ENCODE peak calls at places on chromosomes 4 and X, in five cellular contexts. J, D, B, M and F are unnamed samples.

GRCh38 chrX:15619053-15619772 is 18.5 kb upstream of the ACE2 start:
- DNase-seq in J (peak; percentile 62), D (peak; percentile 81), B (no peak), M (no peak), F (no peak)

GRCh38 chr4:140176735-140177134 is 22.8 kb upstream of the MAML3 start:
- DNase-seq in J (no peak), D (no peak), B (no peak), M (no peak), F (no peak)

GRCh38 chr4:173334891-173335754 is 965 bp upstream of the HMGB2 start:
- DNase-seq in J (peak; percentile 91), D (no peak), B (peak; percentile 55), M (peak; percentile 34), F (peak; percentile 87)

GRCh38 chr4:84597450-84597849 is 14.5 kb downstream of the CDS1 start:
- DNase-seq in J (no peak), D (no peak), B (no peak), M (no peak), F (no peak)

GRCh38 chr4:2902126-2902525 is 58.5 kb downstream of the ADD1 start:
- DNase-seq in J (no peak), D (no peak), B (no peak), M (no peak), F (no peak)

GRCh38 chrX:48992341-48992740 is 9.7 kb downstream of the GRIPAP1 start:
- DNase-seq in J (no peak), D (no peak), B (no peak), M (no peak), F (no peak)

GRCh38 chr4:133581971-133582619 is 433.0 kb downstream of the PCDH10 start:
- DNase-seq in J (no peak), D (no peak), B (no peak), M (no peak), F (no peak)

GRCh38 chrX:3244955-3245354 is 101.5 kb downstream of the MXRA5 start:
- DNase-seq in J (no peak), D (no peak), B (no peak), M (no peak), F (no peak)

GRCh38 chr4:47882228-47882627 is 32.2 kb downstream of the NFXL1 start:
- DNase-seq in J (no peak), D (no peak), B (no peak), M (no peak), F (no peak)

GRCh38 chr4:187992971-187993370 is 2.6 kb upstream of the ZFP42 start:
- DNase-seq in J (no peak), D (no peak), B (no peak), M (no peak), F (no peak)

GRCh38 chr4:62455871-62456270 is 1255.7 kb downstream of the ADGRL3 start:
- DNase-seq in J (no peak), D (no peak), B (no peak), M (no peak), F (no peak)

GRCh38 chrX:129661369-129661768 is 6.6 kb upstream of the APLN start:
- DNase-seq in J (no peak), D (no peak), B (no peak), M (no peak), F (no peak)

GRCh38 chr4:99649208-99649607 is 8.4 kb downstream of the C4orf54 start:
- DNase-seq in J (no peak), D (no peak), B (no peak), M (no peak), F (no peak)

GRCh38 chr4:187908079-187908501 is 87.5 kb upstream of the ZFP42 start:
- DNase-seq in J (no peak), D (no peak), B (no peak), M (peak; percentile 61), F (no peak)

DNA sequence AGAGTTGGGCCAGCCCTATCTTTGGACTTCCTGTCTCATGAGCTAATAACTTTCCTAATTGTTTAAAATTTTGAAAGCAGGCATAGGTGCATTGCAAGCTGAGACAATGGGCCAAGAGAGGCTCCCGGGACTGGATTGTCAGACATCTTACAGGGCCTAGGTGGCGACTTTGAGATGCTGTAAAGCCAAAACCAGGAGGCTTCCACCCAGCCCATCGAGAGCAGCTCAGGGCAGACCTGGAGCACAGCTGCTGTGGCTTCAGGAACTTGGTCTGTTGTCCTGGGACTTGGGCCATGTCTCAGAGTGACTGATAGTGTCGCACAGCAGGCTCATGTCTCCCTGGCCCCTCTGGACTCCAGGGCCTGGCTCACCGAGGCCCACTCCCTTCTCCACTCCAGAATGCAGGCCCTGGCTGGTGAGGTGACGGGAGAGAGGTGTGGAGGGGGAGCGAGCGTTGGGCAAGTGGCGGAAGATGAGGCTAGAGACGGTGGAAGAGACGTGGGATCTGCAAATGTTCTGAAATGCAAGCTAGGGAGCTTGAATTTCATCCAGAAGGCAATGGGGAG is 24.1 kb upstream of the MTM1 start:
- DNase-seq in J (no peak), D (no peak), B (no peak), M (no peak), F (no peak)
- TF ChIP-seq CTCF in J (peak; percentile 23), D (no peak), B (peak; percentile 21), M (no peak), F (no peak)

GRCh38 chrX:64885850-64886249 is 90.4 kb downstream of the ZC4H2 start:
- DNase-seq in J (no peak), D (no peak), B (no peak), M (no peak), F (peak; percentile 9)
- TF ChIP-seq CTCF in J (peak; percentile 39), D (peak; percentile 20), B (peak; percentile 59), M (no peak), F (peak; percentile 52)

DNA sequence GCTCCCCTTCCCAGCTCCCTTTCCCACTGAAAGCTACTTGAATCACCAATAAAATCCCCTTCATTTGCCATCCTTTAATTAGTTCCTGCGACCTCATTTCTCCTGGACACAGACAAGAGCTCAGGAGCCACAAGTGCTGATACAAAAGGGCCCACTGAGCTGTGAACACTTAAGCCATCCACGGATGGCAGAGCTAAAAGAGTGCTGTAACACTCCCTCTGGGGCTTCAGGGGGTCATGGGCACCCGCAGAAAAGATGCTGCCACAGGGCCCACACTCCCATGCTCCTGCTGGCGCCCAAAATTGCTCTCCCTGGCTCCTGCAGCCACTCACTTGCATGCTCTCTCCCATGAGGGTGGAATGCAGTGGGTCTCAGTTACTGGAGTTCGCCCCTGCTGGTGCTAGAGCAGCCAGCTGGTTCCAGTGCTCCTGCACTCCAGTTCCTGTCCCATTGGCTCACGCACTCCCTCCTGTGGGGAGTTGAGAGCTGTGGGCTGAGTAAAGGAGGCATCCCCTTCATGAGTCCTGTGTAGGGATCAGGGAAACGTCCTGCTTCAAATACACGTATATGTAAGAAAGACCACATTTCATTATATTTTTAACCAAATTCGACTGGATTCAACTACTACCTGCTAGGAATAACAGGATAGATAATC is 1291.0 kb downstream of the ARAP2 start:
- DNase-seq in J (peak; percentile 79), D (no peak), B (no peak), M (no peak), F (no peak)
- TF ChIP-seq CTCF in J (peak; percentile 76), D (peak; percentile 47), B (no peak), M (no peak), F (no peak)

GRCh38 chrX:42087960-42088359 is 164.6 kb upstream of the CASK start:
- DNase-seq in J (no peak), D (no peak), B (no peak), M (no peak), F (no peak)
- TF ChIP-seq CTCF in J (no peak), D (no peak), B (no peak), M (no peak), F (no peak)

DNA sequence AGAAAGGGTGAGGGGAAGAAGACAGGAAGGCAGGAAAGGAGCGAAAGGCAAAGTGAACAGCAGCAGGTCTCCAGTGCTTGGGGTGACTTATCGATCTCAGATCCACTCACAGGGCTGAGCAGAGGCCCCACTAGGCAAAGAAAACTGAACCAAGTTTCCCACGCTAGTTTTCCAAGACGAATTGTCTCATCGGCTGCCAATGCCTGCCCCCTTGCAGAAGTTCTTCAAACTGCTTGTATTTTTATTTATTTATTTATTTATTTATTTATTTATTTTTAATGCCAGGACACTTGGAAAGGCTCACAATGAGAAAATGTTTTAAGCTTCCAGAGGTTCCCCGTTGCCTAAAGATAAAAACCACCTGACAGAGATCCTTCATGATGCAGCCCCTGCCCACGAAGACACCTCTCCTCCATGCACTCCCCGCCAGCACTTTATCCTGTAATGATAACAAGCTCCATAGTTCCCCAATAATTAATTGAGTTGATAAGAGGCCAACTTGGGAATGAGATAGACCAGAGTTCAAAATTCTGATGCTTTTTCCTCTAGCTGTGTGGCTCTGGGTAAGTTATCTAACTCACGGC is 43.2 kb downstream of the QDPR start:
- DNase-seq in J (no peak), D (no peak), B (no peak), M (no peak), F (peak; percentile 44)
- TF ChIP-seq CTCF in J (no peak), D (peak; percentile 28), B (peak; percentile 43), M (peak; percentile 67), F (peak; percentile 70)

DNA sequence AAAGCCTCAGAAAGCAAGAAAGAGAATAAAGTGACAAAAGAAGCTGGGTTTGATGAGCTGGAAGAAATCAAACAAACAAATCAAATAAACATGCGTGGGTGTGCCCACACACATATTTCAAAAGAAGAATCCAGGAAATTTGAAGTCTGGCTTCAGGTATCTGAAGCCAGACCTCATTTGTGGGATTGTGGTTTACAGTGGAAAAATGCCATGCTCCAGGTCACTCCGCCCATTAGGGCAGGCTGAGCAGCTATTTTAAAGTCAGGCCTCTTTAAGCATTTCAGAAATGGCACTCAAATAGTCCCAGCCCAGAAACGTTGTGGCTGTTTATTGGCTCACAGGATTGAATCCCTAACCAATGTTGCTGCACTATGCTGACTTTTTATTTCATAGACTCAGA is 226.1 kb upstream of the F9 start:
- DNase-seq in J (no peak), D (no peak), B (no peak), M (no peak), F (no peak)
- TF ChIP-seq CTCF in J (no peak), D (no peak), B (no peak), M (no peak), F (no peak)

GRCh38 chr4:151418856-151419255 is 9.9 kb downstream of the FHIP1A start:
- DNase-seq in J (no peak), D (no peak), B (no peak), M (no peak), F (no peak)
- TF ChIP-seq CTCF in J (no peak), D (no peak), B (no peak), M (no peak), F (no peak)